ENCODE peak calls at places on chromosome 17, in ten cellular contexts. One of them, this sample, is unnamed.

GRCh38 chr17:39668141-39668924 is at the start of gene PNMT:
- DNase-seq in mesendoderm: peak; percentile 80
- DNase-seq in right cardiac atrium: peak; percentile 91
- DNase-seq in transverse colon: peak; percentile 81
- DNase-seq in body of pancreas: peak; percentile 83
- DNase-seq in stomach: peak; percentile 83
- DNase-seq in mammary epithelial cell: peak; percentile 19
- DNase-seq in neuronal stem cell: no peak
- DNase-seq in CD4-positive, CD25-positive, alpha-beta regulatory T cell: peak; percentile 78
- DNase-seq in effector memory CD4-positive, alpha-beta T cell: peak; percentile 16
- DNase-seq in this sample: peak; percentile 80

GRCh38 chr17:71821512-71821911 is 299.3 kb upstream of the SOX9 start:
- DNase-seq in mesendoderm: no peak
- DNase-seq in right cardiac atrium: no peak
- DNase-seq in transverse colon: no peak
- DNase-seq in body of pancreas: no peak
- DNase-seq in stomach: no peak
- DNase-seq in mammary epithelial cell: no peak
- DNase-seq in neuronal stem cell: no peak
- DNase-seq in CD4-positive, CD25-positive, alpha-beta regulatory T cell: no peak
- DNase-seq in effector memory CD4-positive, alpha-beta T cell: no peak
- DNase-seq in this sample: no peak

GRCh38 chr17:7897773-7898172 is 9.2 kb downstream of the CHD3 start:
- DNase-seq in mesendoderm: no peak
- DNase-seq in right cardiac atrium: no peak
- DNase-seq in transverse colon: peak; percentile 27
- DNase-seq in body of pancreas: peak; percentile 55
- DNase-seq in stomach: no peak
- DNase-seq in mammary epithelial cell: peak; percentile 31
- DNase-seq in neuronal stem cell: no peak
- DNase-seq in CD4-positive, CD25-positive, alpha-beta regulatory T cell: peak; percentile 39
- DNase-seq in effector memory CD4-positive, alpha-beta T cell: no peak
- DNase-seq in this sample: peak; percentile 51

GRCh38 chr17:82935944-82936767 is 96.3 kb upstream of the ZNF750 start:
- DNase-seq in mesendoderm: no peak
- DNase-seq in right cardiac atrium: peak; percentile 46
- DNase-seq in transverse colon: no peak
- DNase-seq in body of pancreas: no peak
- DNase-seq in stomach: peak; percentile 3
- DNase-seq in mammary epithelial cell: no peak
- DNase-seq in neuronal stem cell: no peak
- DNase-seq in CD4-positive, CD25-positive, alpha-beta regulatory T cell: no peak
- DNase-seq in effector memory CD4-positive, alpha-beta T cell: no peak
- DNase-seq in this sample: no peak

GRCh38 chr17:70969540-70970034 is 800.3 kb downstream of the KCNJ2 start:
- DNase-seq in mesendoderm: no peak
- DNase-seq in right cardiac atrium: no peak
- DNase-seq in transverse colon: no peak
- DNase-seq in body of pancreas: no peak
- DNase-seq in stomach: no peak
- DNase-seq in mammary epithelial cell: no peak
- DNase-seq in neuronal stem cell: no peak
- DNase-seq in CD4-positive, CD25-positive, alpha-beta regulatory T cell: no peak
- DNase-seq in effector memory CD4-positive, alpha-beta T cell: no peak
- DNase-seq in this sample: no peak

GRCh38 chr17:66953661-66954060 is 10.8 kb upstream of the CACNG4 start:
- DNase-seq in mesendoderm: no peak
- DNase-seq in right cardiac atrium: no peak
- DNase-seq in transverse colon: no peak
- DNase-seq in body of pancreas: no peak
- DNase-seq in stomach: no peak
- DNase-seq in mammary epithelial cell: no peak
- DNase-seq in neuronal stem cell: no peak
- DNase-seq in CD4-positive, CD25-positive, alpha-beta regulatory T cell: no peak
- DNase-seq in effector memory CD4-positive, alpha-beta T cell: no peak
- DNase-seq in this sample: no peak

GRCh38 chr17:74134991-74135390 is 68.5 kb upstream of the RPL38 start:
- DNase-seq in mesendoderm: no peak
- DNase-seq in right cardiac atrium: no peak
- DNase-seq in transverse colon: no peak
- DNase-seq in body of pancreas: no peak
- DNase-seq in stomach: no peak
- DNase-seq in mammary epithelial cell: no peak
- DNase-seq in neuronal stem cell: no peak
- DNase-seq in CD4-positive, CD25-positive, alpha-beta regulatory T cell: no peak
- DNase-seq in effector memory CD4-positive, alpha-beta T cell: no peak
- DNase-seq in this sample: no peak

GRCh38 chr17:7380855-7381683 is at the start of gene TNK1:
- DNase-seq in mesendoderm: peak; percentile 47
- DNase-seq in right cardiac atrium: peak; percentile 81
- DNase-seq in transverse colon: peak; percentile 87
- DNase-seq in body of pancreas: peak; percentile 87
- DNase-seq in stomach: peak; percentile 89
- DNase-seq in mammary epithelial cell: peak; percentile 66
- DNase-seq in neuronal stem cell: no peak
- DNase-seq in CD4-positive, CD25-positive, alpha-beta regulatory T cell: no peak
- DNase-seq in effector memory CD4-positive, alpha-beta T cell: no peak
- DNase-seq in this sample: peak; percentile 89

GRCh38 chr17:68707032-68707431 is 105.9 kb upstream of the FAM20A start:
- DNase-seq in mesendoderm: no peak
- DNase-seq in right cardiac atrium: no peak
- DNase-seq in transverse colon: no peak
- DNase-seq in body of pancreas: no peak
- DNase-seq in stomach: no peak
- DNase-seq in mammary epithelial cell: peak; percentile 82
- DNase-seq in neuronal stem cell: no peak
- DNase-seq in CD4-positive, CD25-positive, alpha-beta regulatory T cell: no peak
- DNase-seq in effector memory CD4-positive, alpha-beta T cell: no peak
- DNase-seq in this sample: no peak

DNA sequence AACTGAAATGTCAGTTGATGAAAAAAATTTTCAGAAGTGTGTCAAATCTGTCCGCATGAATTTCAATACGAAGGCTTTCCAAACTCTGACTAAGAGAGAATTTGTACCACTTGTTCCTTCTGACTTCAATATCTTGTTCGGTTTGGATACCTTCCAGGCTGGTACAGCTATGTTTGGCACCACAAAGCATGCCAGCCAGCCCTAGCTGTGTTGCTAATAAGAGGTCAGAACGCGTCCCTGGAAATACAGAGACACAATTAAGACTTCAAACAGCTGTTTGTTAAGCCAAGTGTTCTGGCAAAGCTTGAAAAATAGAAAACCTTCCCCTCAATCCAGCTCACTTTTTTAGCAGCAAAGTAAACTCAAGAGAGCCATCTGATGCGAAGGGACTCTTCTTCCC is 35.2 kb downstream of the GRB2 start:
- DNase-seq in mesendoderm: no peak
- DNase-seq in right cardiac atrium: peak; percentile 63
- DNase-seq in transverse colon: no peak
- DNase-seq in body of pancreas: peak; percentile 52
- DNase-seq in stomach: peak; percentile 44
- DNase-seq in mammary epithelial cell: peak; percentile 46
- DNase-seq in neuronal stem cell: no peak
- DNase-seq in CD4-positive, CD25-positive, alpha-beta regulatory T cell: no peak
- DNase-seq in effector memory CD4-positive, alpha-beta T cell: no peak
- DNase-seq in this sample: no peak
- H3K4me1 ChIP-seq in mesendoderm: peaks cover 3% of the 10 kb centered on the region
- H3K4me1 ChIP-seq in right cardiac atrium: peaks cover 18% of the 10 kb centered on the region
- H3K4me1 ChIP-seq in transverse colon: peaks cover 27% of the 10 kb centered on the region
- H3K4me1 ChIP-seq in body of pancreas: peaks cover 31% of the 10 kb centered on the region
- H3K4me1 ChIP-seq in stomach: peaks cover 26% of the 10 kb centered on the region
- H3K4me1 ChIP-seq in mammary epithelial cell: peaks cover 4% of the 10 kb centered on the region
- H3K4me1 ChIP-seq in neuronal stem cell: peaks cover 4% of the 10 kb centered on the region
- H3K4me1 ChIP-seq in CD4-positive, CD25-positive, alpha-beta regulatory T cell: peaks cover 70% of the 10 kb centered on the region
- H3K4me1 ChIP-seq in effector memory CD4-positive, alpha-beta T cell: peaks cover 20% of the 10 kb centered on the region
- H3K4me1 ChIP-seq in this sample: peaks cover 7% of the 10 kb centered on the region

GRCh38 chr17:4532860-4533521 is 22.2 kb downstream of the MYBBP1A start:
- DNase-seq in mesendoderm: no peak
- DNase-seq in right cardiac atrium: peak; percentile 59
- DNase-seq in transverse colon: no peak
- DNase-seq in body of pancreas: no peak
- DNase-seq in stomach: no peak
- DNase-seq in mammary epithelial cell: no peak
- DNase-seq in neuronal stem cell: no peak
- DNase-seq in CD4-positive, CD25-positive, alpha-beta regulatory T cell: no peak
- DNase-seq in effector memory CD4-positive, alpha-beta T cell: no peak
- DNase-seq in this sample: no peak

GRCh38 chr17:4531988-4532736 is 23.0 kb downstream of the MYBBP1A start:
- DNase-seq in mesendoderm: no peak
- DNase-seq in right cardiac atrium: peak; percentile 39
- DNase-seq in transverse colon: no peak
- DNase-seq in body of pancreas: no peak
- DNase-seq in stomach: no peak
- DNase-seq in mammary epithelial cell: no peak
- DNase-seq in neuronal stem cell: no peak
- DNase-seq in CD4-positive, CD25-positive, alpha-beta regulatory T cell: no peak
- DNase-seq in effector memory CD4-positive, alpha-beta T cell: no peak
- DNase-seq in this sample: no peak

GRCh38 chr17:4530799-4531730 is 24.1 kb downstream of the MYBBP1A start:
- DNase-seq in mesendoderm: peak; percentile 37
- DNase-seq in right cardiac atrium: peak; percentile 84
- DNase-seq in transverse colon: no peak
- DNase-seq in body of pancreas: no peak
- DNase-seq in stomach: no peak
- DNase-seq in mammary epithelial cell: no peak
- DNase-seq in neuronal stem cell: no peak
- DNase-seq in CD4-positive, CD25-positive, alpha-beta regulatory T cell: no peak
- DNase-seq in effector memory CD4-positive, alpha-beta T cell: no peak
- DNase-seq in this sample: no peak

GRCh38 chr17:4527552-4527951 is 27.6 kb downstream of the MYBBP1A start:
- DNase-seq in mesendoderm: peak; percentile 76
- DNase-seq in right cardiac atrium: no peak
- DNase-seq in transverse colon: no peak
- DNase-seq in body of pancreas: no peak
- DNase-seq in stomach: no peak
- DNase-seq in mammary epithelial cell: no peak
- DNase-seq in neuronal stem cell: no peak
- DNase-seq in CD4-positive, CD25-positive, alpha-beta regulatory T cell: no peak
- DNase-seq in effector memory CD4-positive, alpha-beta T cell: no peak
- DNase-seq in this sample: no peak

DNA sequence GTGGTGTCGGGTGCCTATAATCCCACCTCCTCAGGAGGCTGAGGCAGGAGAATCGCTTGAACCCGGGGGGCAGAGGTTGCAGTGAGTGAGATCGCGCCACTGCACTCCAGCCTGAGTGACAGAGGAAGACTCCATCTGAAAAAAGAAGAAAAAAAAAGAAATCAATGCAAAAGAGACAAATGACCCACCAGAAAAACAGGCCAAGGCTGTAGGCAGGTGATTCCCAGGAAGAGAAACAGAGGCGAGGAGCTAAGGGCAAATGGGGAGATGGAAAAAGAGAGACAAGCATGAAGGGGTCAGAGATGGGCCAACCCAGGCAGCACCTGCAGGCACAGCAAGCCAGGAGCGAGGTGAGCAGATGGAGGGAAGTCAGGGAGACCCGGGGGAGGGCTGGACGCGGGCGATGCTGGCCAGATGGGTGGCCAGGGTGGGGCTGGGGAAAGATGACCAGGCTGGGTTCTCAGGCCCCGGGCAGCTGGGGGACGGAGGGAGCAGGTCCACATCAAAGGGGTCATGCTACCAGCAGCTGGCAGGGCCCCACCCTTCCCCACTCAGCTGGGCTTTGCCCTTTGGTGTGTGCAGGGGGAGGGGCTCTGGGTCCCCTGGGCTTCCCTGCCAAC is 25.5 kb downstream of the MYBBP1A start:
- DNase-seq in mesendoderm: no peak
- DNase-seq in right cardiac atrium: no peak
- DNase-seq in transverse colon: no peak
- DNase-seq in body of pancreas: no peak
- DNase-seq in stomach: no peak
- DNase-seq in mammary epithelial cell: no peak
- DNase-seq in neuronal stem cell: no peak
- DNase-seq in CD4-positive, CD25-positive, alpha-beta regulatory T cell: no peak
- DNase-seq in effector memory CD4-positive, alpha-beta T cell: no peak
- DNase-seq in this sample: no peak
- H3K4me1 ChIP-seq in mesendoderm: no peaks in the 10 kb centered on the region
- H3K4me1 ChIP-seq in right cardiac atrium: peaks cover 8% of the 10 kb centered on the region
- H3K4me1 ChIP-seq in transverse colon: peaks cover 10% of the 10 kb centered on the region
- H3K4me1 ChIP-seq in body of pancreas: no peaks in the 10 kb centered on the region
- H3K4me1 ChIP-seq in stomach: peaks cover 14% of the 10 kb centered on the region
- H3K4me1 ChIP-seq in mammary epithelial cell: peaks cover 5% of the 10 kb centered on the region
- H3K4me1 ChIP-seq in neuronal stem cell: peaks cover 7% of the 10 kb centered on the region
- H3K4me1 ChIP-seq in CD4-positive, CD25-positive, alpha-beta regulatory T cell: no peaks in the 10 kb centered on the region
- H3K4me1 ChIP-seq in effector memory CD4-positive, alpha-beta T cell: no peaks in the 10 kb centered on the region
- H3K4me1 ChIP-seq in this sample: peaks cover 9% of the 10 kb centered on the region

GRCh38 chr17:1467258-1467657 is 11.2 kb upstream of the CRK start:
- DNase-seq in mesendoderm: no peak
- DNase-seq in right cardiac atrium: peak; percentile 64
- DNase-seq in transverse colon: no peak
- DNase-seq in body of pancreas: no peak
- DNase-seq in stomach: no peak
- DNase-seq in mammary epithelial cell: no peak
- DNase-seq in neuronal stem cell: no peak
- DNase-seq in CD4-positive, CD25-positive, alpha-beta regulatory T cell: no peak
- DNase-seq in effector memory CD4-positive, alpha-beta T cell: no peak
- DNase-seq in this sample: peak; percentile 26

GRCh38 chr17:1467898-1468492 is 12.0 kb upstream of the CRK start:
- DNase-seq in mesendoderm: no peak
- DNase-seq in right cardiac atrium: peak; percentile 77
- DNase-seq in transverse colon: no peak
- DNase-seq in body of pancreas: no peak
- DNase-seq in stomach: no peak
- DNase-seq in mammary epithelial cell: no peak
- DNase-seq in neuronal stem cell: peak; percentile 41
- DNase-seq in CD4-positive, CD25-positive, alpha-beta regulatory T cell: no peak
- DNase-seq in effector memory CD4-positive, alpha-beta T cell: no peak
- DNase-seq in this sample: no peak

GRCh38 chr17:1461193-1461944 is 5.3 kb upstream of the CRK start:
- DNase-seq in mesendoderm: peak; percentile 51
- DNase-seq in right cardiac atrium: no peak
- DNase-seq in transverse colon: no peak
- DNase-seq in body of pancreas: no peak
- DNase-seq in stomach: no peak
- DNase-seq in mammary epithelial cell: no peak
- DNase-seq in neuronal stem cell: no peak
- DNase-seq in CD4-positive, CD25-positive, alpha-beta regulatory T cell: no peak
- DNase-seq in effector memory CD4-positive, alpha-beta T cell: no peak
- DNase-seq in this sample: no peak

GRCh38 chr17:1462164-1463112 is 6.4 kb upstream of the CRK start:
- DNase-seq in mesendoderm: no peak
- DNase-seq in right cardiac atrium: peak; percentile 79
- DNase-seq in transverse colon: no peak
- DNase-seq in body of pancreas: peak; percentile 55
- DNase-seq in stomach: peak; percentile 34
- DNase-seq in mammary epithelial cell: no peak
- DNase-seq in neuronal stem cell: no peak
- DNase-seq in CD4-positive, CD25-positive, alpha-beta regulatory T cell: no peak
- DNase-seq in effector memory CD4-positive, alpha-beta T cell: no peak
- DNase-seq in this sample: no peak

GRCh38 chr17:1464186-1464585 is 8.2 kb upstream of the CRK start:
- DNase-seq in mesendoderm: no peak
- DNase-seq in right cardiac atrium: peak; percentile 62
- DNase-seq in transverse colon: no peak
- DNase-seq in body of pancreas: no peak
- DNase-seq in stomach: no peak
- DNase-seq in mammary epithelial cell: no peak
- DNase-seq in neuronal stem cell: no peak
- DNase-seq in CD4-positive, CD25-positive, alpha-beta regulatory T cell: no peak
- DNase-seq in effector memory CD4-positive, alpha-beta T cell: no peak
- DNase-seq in this sample: no peak
- H3K4me1 ChIP-seq in mesendoderm: no peaks in the 10 kb centered on the region
- H3K4me1 ChIP-seq in right cardiac atrium: peaks cover 2% of the 10 kb centered on the region
- H3K4me1 ChIP-seq in transverse colon: peaks cover 5% of the 10 kb centered on the region
- H3K4me1 ChIP-seq in body of pancreas: peaks cover 33% of the 10 kb centered on the region
- H3K4me1 ChIP-seq in stomach: peaks cover 16% of the 10 kb centered on the region
- H3K4me1 ChIP-seq in mammary epithelial cell: peaks cover 12% of the 10 kb centered on the region
- H3K4me1 ChIP-seq in neuronal stem cell: peaks cover 11% of the 10 kb centered on the region
- H3K4me1 ChIP-seq in CD4-positive, CD25-positive, alpha-beta regulatory T cell: peaks cover 25% of the 10 kb centered on the region
- H3K4me1 ChIP-seq in effector memory CD4-positive, alpha-beta T cell: peaks cover 17% of the 10 kb centered on the region
- H3K4me1 ChIP-seq in this sample: peaks cover 5% of the 10 kb centered on the region

GRCh38 chr17:76881966-76882365 is 13.8 kb downstream of the MGAT5B start:
- DNase-seq in mesendoderm: no peak
- DNase-seq in right cardiac atrium: no peak
- DNase-seq in transverse colon: no peak
- DNase-seq in body of pancreas: no peak
- DNase-seq in stomach: no peak
- DNase-seq in mammary epithelial cell: no peak
- DNase-seq in neuronal stem cell: no peak
- DNase-seq in CD4-positive, CD25-positive, alpha-beta regulatory T cell: no peak
- DNase-seq in effector memory CD4-positive, alpha-beta T cell: no peak
- DNase-seq in this sample: no peak
- H3K4me1 ChIP-seq in mesendoderm: peaks cover 2% of the 10 kb centered on the region
- H3K4me1 ChIP-seq in right cardiac atrium: no peaks in the 10 kb centered on the region
- H3K4me1 ChIP-seq in transverse colon: no peaks in the 10 kb centered on the region
- H3K4me1 ChIP-seq in body of pancreas: no peaks in the 10 kb centered on the region
- H3K4me1 ChIP-seq in stomach: no peaks in the 10 kb centered on the region
- H3K4me1 ChIP-seq in mammary epithelial cell: no peaks in the 10 kb centered on the region
- H3K4me1 ChIP-seq in neuronal stem cell: peaks cover 7% of the 10 kb centered on the region
- H3K4me1 ChIP-seq in CD4-positive, CD25-positive, alpha-beta regulatory T cell: no peaks in the 10 kb centered on the region
- H3K4me1 ChIP-seq in effector memory CD4-positive, alpha-beta T cell: no peaks in the 10 kb centered on the region
- H3K4me1 ChIP-seq in this sample: no peaks in the 10 kb centered on the region